ENCODE peak calls at places on chromosomes 3 and 15, in four cellular contexts. E is heart left ventricle, R is fibroblast of lung, P is tibial artery. O is an unnamed sample. For H3K36me3, the result is how much of the 10 kb centered on the place peaks cover.

GRCh38 chr15:39248204-39248603 is 332.7 kb upstream of the THBS1 start:
- DNase-seq in P (no peak), E (peak), R (peak), O (no peak)

GRCh38 chr3:116981088-116981487 is 271.5 kb downstream of the TUSC7 start:
- DNase-seq in E (no peak), P (no peak), R (no peak), O (no peak)

GRCh38 chr15:70741107-70741511 is 22.2 kb downstream of the UACA start:
- DNase-seq in R (peak), P (peak), E (peak), O (no peak)

GRCh38 chr3:177236704-177237103 is 39.4 kb upstream of the TBL1XR1 start:
- DNase-seq in R (peak), P (no peak), E (no peak), O (no peak)

GRCh38 chr3:5791558-5791957 is 604.1 kb downstream of the EDEM1 start:
- DNase-seq in E (no peak), P (no peak), R (peak), O (no peak)

GRCh38 chr3:187685948-187686347 is 15.8 kb upstream of the SST start:
- DNase-seq in R (no peak), E (no peak), P (no peak), O (no peak)

GRCh38 chr3:9736831-9737230 is 5.3 kb downstream of the BRPF1 start:
- DNase-seq in R (no peak), E (no peak), P (no peak), O (no peak)

GRCh38 chr3:71673486-71673885 is 51.7 kb downstream of the EIF4E3 start:
- DNase-seq in E (no peak), R (peak), P (no peak), O (no peak)

GRCh38 chr15:93265046-93265658 is 176.1 kb upstream of the RGMA start:
- DNase-seq in R (peak), P (no peak), E (no peak), O (no peak)

GRCh38 chr15:83067638-83067962 is 548 bp upstream of the BTBD1 start:
- DNase-seq in R (no peak), P (no peak), E (no peak), O (no peak)

GRCh38 chr3:138812806-138813205 is 21.9 kb downstream of the PIK3CB start:
- DNase-seq in E (no peak), R (peak), P (no peak), O (no peak)

GRCh38 chr3:129315386-129315991 is 36.8 kb downstream of the HMCES start:
- DNase-seq in R (peak), P (peak), E (peak), O (peak)

GRCh38 chr15:51869074-51869425 is 39.6 kb downstream of the TMOD3 start:
- DNase-seq in E (no peak), P (no peak), R (peak), O (no peak)

GRCh38 chr3:42314411-42314810 is 48.4 kb upstream of the CCK start:
- DNase-seq in E (no peak), R (peak), P (no peak), O (no peak)

GRCh38 chr3:18434731-18435130 is 9.6 kb upstream of the SATB1 start:
- DNase-seq in R (no peak), E (no peak), P (no peak), O (no peak)

GRCh38 chr3:149234671-149235245 is 13.1 kb upstream of the CP start:
- DNase-seq in E (no peak), P (no peak), R (no peak), O (no peak)

GRCh38 chr3:46440531-46441294 is 24.0 kb downstream of the LTF start:
- DNase-seq in P (no peak), R (peak), E (no peak), O (peak)

GRCh38 chr3:62260655-62261054 is 112.7 kb downstream of the FEZF2 start:
- DNase-seq in P (no peak), R (no peak), E (no peak), O (no peak)

GRCh38 chr3:63328386-63328785 is 50.3 kb downstream of the SYNPR start:
- DNase-seq in R (peak), P (no peak), E (peak), O (no peak)

GRCh38 chr3:73052857-73053256 is 8.6 kb upstream of the EBLN2 start:
- DNase-seq in P (no peak), E (no peak), R (no peak), O (no peak)

GRCh38 chr3:51937014-51937413 is 4.7 kb downstream of the RRP9 start:
- DNase-seq in R (peak), E (no peak), P (no peak), O (no peak)

GRCh38 chr3:66441124-66441523 is 59.7 kb downstream of the LRIG1 start:
- DNase-seq in E (no peak), P (no peak), R (peak), O (no peak)

GRCh38 chr15:77607894-77608261 is 24.8 kb downstream of the LINGO1 start:
- DNase-seq in R (no peak), E (no peak), P (no peak), O (no peak)

GRCh38 chr3:13189639-13190375 is 116.6 kb upstream of the IQSEC1 start:
- DNase-seq in E (no peak), R (peak), P (peak), O (no peak)

DNA sequence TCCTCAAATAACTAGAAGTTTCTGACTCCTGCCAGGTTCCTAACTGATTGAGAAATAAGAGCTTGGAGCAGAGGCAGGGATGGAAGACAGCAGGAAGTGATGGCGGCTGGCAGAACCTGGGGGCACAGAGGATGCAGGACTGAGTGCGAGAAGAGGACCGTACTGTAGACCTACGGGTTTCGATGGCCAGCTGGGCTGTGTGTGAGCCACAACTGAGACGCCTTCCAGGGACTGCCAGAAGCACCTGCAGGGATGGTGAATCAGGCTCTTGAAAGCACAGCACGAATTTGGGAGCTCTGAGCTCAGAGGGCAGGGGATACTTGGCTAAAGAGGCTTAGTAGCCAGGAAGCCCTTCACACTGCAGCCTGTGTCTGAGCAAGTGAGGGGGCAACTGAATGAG is 165.6 kb downstream of the ABHD5 start:
- DNase-seq in E (no peak), R (no peak), P (no peak), O (no peak)
- TF ChIP-seq CTCF in E (no peak), R (no peak), P (no peak), O (no peak)

GRCh38 chr15:90809536-90809935 is 58.9 kb upstream of the FURIN start:
- DNase-seq in R (peak), E (no peak), P (no peak), O (no peak)

GRCh38 chr15:90810354-90810753 is 58.0 kb upstream of the FURIN start:
- DNase-seq in R (no peak), E (no peak), P (no peak), O (no peak)

GRCh38 chr15:90807687-90808086 is 60.7 kb upstream of the FURIN start:
- DNase-seq in R (no peak), P (no peak), E (no peak), O (no peak)

GRCh38 chr15:90808517-90808939 is 59.9 kb upstream of the FURIN start:
- DNase-seq in E (no peak), P (peak), R (no peak), O (no peak)

GRCh38 chr15:90807074-90807646 is 61.2 kb upstream of the FURIN start:
- DNase-seq in P (no peak), E (no peak), R (no peak), O (no peak)
- H3K36me3 ChIP-seq in P (under half), E (under half), R (under half), O (under half)

GRCh38 chr3:78322780-78323179 is 1282.9 kb downstream of the ROBO2 start:
- DNase-seq in E (no peak), P (no peak), R (no peak), O (no peak)

GRCh38 chr3:78314327-78314726 is 1274.4 kb downstream of the ROBO2 start:
- DNase-seq in R (no peak), P (no peak), E (no peak), O (no peak)

DNA sequence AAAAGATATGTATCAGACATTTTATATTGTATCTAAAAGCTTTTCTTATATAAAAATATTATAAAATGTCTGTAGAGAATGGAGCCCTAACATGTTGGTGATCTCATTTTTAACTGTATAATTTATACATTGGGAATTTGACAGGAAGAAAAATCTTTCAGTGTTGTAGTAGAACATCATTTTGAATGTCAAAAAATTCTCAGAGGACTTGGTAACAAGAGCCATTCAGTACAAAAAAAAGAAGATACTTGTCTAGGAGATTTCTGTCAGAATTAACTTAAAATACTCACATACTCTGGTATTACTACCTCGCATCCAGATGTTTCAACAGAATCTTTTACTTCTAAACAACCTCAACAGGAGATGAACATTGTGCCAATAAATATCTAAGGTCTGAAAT is 1277.9 kb downstream of the ROBO2 start:
- DNase-seq in R (no peak), P (no peak), E (no peak), O (no peak)
- H3K4me3 ChIP-seq in R (no peak), P (no peak), E (no peak), O (no peak)

GRCh38 chr15:40564591-40565332 is at the start of gene CCDC32:
- DNase-seq in P (peak), R (peak), E (peak), O (peak)
- TF ChIP-seq CTCF in P (no peak), R (no peak), E (no peak), O (no peak)

DNA sequence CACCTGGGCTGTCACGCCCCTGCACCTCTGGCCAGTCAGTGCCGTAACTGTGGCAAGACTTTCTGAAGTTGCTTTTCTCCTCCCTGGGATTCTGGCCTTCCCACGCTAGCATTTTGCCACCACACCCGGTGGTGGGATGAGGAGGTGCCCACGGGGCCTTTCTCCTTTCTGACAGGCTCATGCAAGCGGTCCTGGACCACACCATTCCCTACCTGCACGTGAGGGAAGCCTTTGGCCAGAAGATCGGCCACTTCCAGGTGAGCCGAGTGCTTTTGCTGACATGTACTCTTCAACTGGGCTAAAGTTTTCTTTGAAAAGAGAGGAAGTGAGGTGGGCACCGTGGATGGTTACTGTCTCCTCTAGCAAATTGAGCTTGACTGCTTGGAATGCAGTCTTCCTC is 9.6 kb downstream of the IVD start:
- DNase-seq in E (no peak), R (no peak), P (no peak), O (no peak)
- H3K36me3 ChIP-seq in E (half or more), R (under half), P (half or more), O (under half)

GRCh38 chr3:184773341-184774186 is 38.4 kb upstream of the VPS8 start:
- DNase-seq in R (no peak), E (peak), P (no peak), O (no peak)
- H3K4me3 ChIP-seq in R (no peak), E (no peak), P (no peak), O (no peak)

DNA sequence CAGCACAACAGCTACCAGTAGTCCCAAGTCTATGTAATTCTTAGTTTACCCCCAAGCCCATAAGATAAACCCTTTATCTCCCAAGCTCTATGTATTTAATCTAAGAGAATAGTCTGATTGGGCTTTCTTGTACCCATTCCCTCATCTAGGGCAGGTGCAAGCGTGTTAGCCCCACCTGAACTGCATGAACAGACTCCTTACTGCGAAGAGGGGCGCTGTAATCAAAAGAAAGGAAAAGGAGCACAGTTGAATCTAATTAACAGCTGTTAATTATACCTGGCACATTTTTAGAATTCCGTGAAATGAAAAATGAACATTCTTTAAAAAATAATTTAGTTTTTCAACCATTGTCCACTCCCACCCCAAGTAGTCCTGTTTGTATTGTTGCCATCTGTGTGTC is 26.4 kb upstream of the NEDD4 start:
- DNase-seq in E (no peak), P (no peak), R (no peak), O (no peak)
- TF ChIP-seq CTCF in E (no peak), P (no peak), R (no peak), O (no peak)

GRCh38 chr3:183745300-183746098 is 47.9 kb downstream of the YEATS2 start:
- DNase-seq in E (no peak), R (peak), P (no peak), O (no peak)
- H3K36me3 ChIP-seq in E (under half), R (under half), P (under half), O (under half)

GRCh38 chr15:25055356-25056068 is 100.7 kb downstream of the SNRPN start:
- DNase-seq in P (no peak), R (no peak), E (no peak), O (no peak)
- H3K4me3 ChIP-seq in P (no peak), R (no peak), E (no peak), O (no peak)

GRCh38 chr15:74730619-74731316 is 5.4 kb upstream of the CYP1A1 start:
- DNase-seq in R (no peak), P (no peak), E (no peak), O (no peak)
- TF ChIP-seq CTCF in R (no peak), P (no peak), E (no peak), O (no peak)